ENCODE peak calls at places on chromosomes 1 and 21, in ten cellular contexts. One of them, this sample, is unnamed.

GRCh38 chr1:19484338-19484792 is 974 bp downstream of the CAPZB start:
- DNase-seq in hepatic stellate cell: no peak
- DNase-seq in NCI-H1092 treated with DMSO at 0.1 percent for 48 hours: no peak
- DNase-seq in NCI-H1930: no peak
- DNase-seq in cardiac muscle cell: no peak
- DNase-seq in stimulated activated CD4-positive, alpha-beta T cell treated with anti-CD3 and anti-CD28 coated beads, Interleukin-15, amount 100 ng/mL, for 1 hour: no peak
- DNase-seq in HuH-7: no peak
- DNase-seq in NCI-H187 treated with DMSO at 0.1 percent for 48 hours: no peak
- DNase-seq in germinal center: no peak
- DNase-seq in NCI-H510A: peak
- DNase-seq in this sample: no peak

GRCh38 chr1:199010492-199010891 is 371.7 kb downstream of the PTPRC start:
- DNase-seq in hepatic stellate cell: no peak
- DNase-seq in NCI-H1092 treated with DMSO at 0.1 percent for 48 hours: no peak
- DNase-seq in NCI-H1930: no peak
- DNase-seq in cardiac muscle cell: no peak
- DNase-seq in stimulated activated CD4-positive, alpha-beta T cell treated with anti-CD3 and anti-CD28 coated beads, Interleukin-15, amount 100 ng/mL, for 1 hour: no peak
- DNase-seq in HuH-7: no peak
- DNase-seq in NCI-H187 treated with DMSO at 0.1 percent for 48 hours: no peak
- DNase-seq in germinal center: no peak
- DNase-seq in NCI-H510A: no peak
- DNase-seq in this sample: no peak

GRCh38 chr1:99573431-99574217 is 72.3 kb upstream of the PALMD start:
- DNase-seq in hepatic stellate cell: no peak
- DNase-seq in NCI-H1092 treated with DMSO at 0.1 percent for 48 hours: no peak
- DNase-seq in NCI-H1930: no peak
- DNase-seq in cardiac muscle cell: no peak
- DNase-seq in stimulated activated CD4-positive, alpha-beta T cell treated with anti-CD3 and anti-CD28 coated beads, Interleukin-15, amount 100 ng/mL, for 1 hour: no peak
- DNase-seq in HuH-7: no peak
- DNase-seq in NCI-H187 treated with DMSO at 0.1 percent for 48 hours: no peak
- DNase-seq in germinal center: no peak
- DNase-seq in NCI-H510A: no peak
- DNase-seq in this sample: no peak

GRCh38 chr1:13823126-13823880 is 123.3 kb downstream of the PRDM2 start:
- DNase-seq in hepatic stellate cell: no peak
- DNase-seq in NCI-H1092 treated with DMSO at 0.1 percent for 48 hours: no peak
- DNase-seq in NCI-H1930: no peak
- DNase-seq in cardiac muscle cell: no peak
- DNase-seq in stimulated activated CD4-positive, alpha-beta T cell treated with anti-CD3 and anti-CD28 coated beads, Interleukin-15, amount 100 ng/mL, for 1 hour: no peak
- DNase-seq in HuH-7: no peak
- DNase-seq in NCI-H187 treated with DMSO at 0.1 percent for 48 hours: no peak
- DNase-seq in germinal center: no peak
- DNase-seq in NCI-H510A: no peak
- DNase-seq in this sample: no peak

GRCh38 chr1:170032531-170033295 is 41.8 kb downstream of the KIFAP3 start:
- DNase-seq in hepatic stellate cell: no peak
- DNase-seq in NCI-H1092 treated with DMSO at 0.1 percent for 48 hours: no peak
- DNase-seq in NCI-H1930: no peak
- DNase-seq in cardiac muscle cell: no peak
- DNase-seq in stimulated activated CD4-positive, alpha-beta T cell treated with anti-CD3 and anti-CD28 coated beads, Interleukin-15, amount 100 ng/mL, for 1 hour: no peak
- DNase-seq in HuH-7: no peak
- DNase-seq in NCI-H187 treated with DMSO at 0.1 percent for 48 hours: no peak
- DNase-seq in germinal center: no peak
- DNase-seq in NCI-H510A: no peak
- DNase-seq in this sample: no peak

GRCh38 chr1:42940851-42941639 is 17.6 kb downstream of the SLC2A1 start:
- DNase-seq in hepatic stellate cell: peak
- DNase-seq in NCI-H1092 treated with DMSO at 0.1 percent for 48 hours: no peak
- DNase-seq in NCI-H1930: no peak
- DNase-seq in cardiac muscle cell: no peak
- DNase-seq in stimulated activated CD4-positive, alpha-beta T cell treated with anti-CD3 and anti-CD28 coated beads, Interleukin-15, amount 100 ng/mL, for 1 hour: no peak
- DNase-seq in HuH-7: no peak
- DNase-seq in NCI-H187 treated with DMSO at 0.1 percent for 48 hours: no peak
- DNase-seq in germinal center: no peak
- DNase-seq in NCI-H510A: no peak
- DNase-seq in this sample: peak

GRCh38 chr1:30679201-30679975 is 44.0 kb downstream of the MATN1 start:
- DNase-seq in hepatic stellate cell: no peak
- DNase-seq in NCI-H1092 treated with DMSO at 0.1 percent for 48 hours: no peak
- DNase-seq in NCI-H1930: no peak
- DNase-seq in cardiac muscle cell: no peak
- DNase-seq in stimulated activated CD4-positive, alpha-beta T cell treated with anti-CD3 and anti-CD28 coated beads, Interleukin-15, amount 100 ng/mL, for 1 hour: no peak
- DNase-seq in HuH-7: no peak
- DNase-seq in NCI-H187 treated with DMSO at 0.1 percent for 48 hours: no peak
- DNase-seq in germinal center: no peak
- DNase-seq in NCI-H510A: no peak
- DNase-seq in this sample: no peak

GRCh38 chr1:244456586-244456985 is 4.5 kb upstream of the CATSPERE start:
- DNase-seq in hepatic stellate cell: no peak
- DNase-seq in NCI-H1092 treated with DMSO at 0.1 percent for 48 hours: no peak
- DNase-seq in NCI-H1930: no peak
- DNase-seq in cardiac muscle cell: no peak
- DNase-seq in stimulated activated CD4-positive, alpha-beta T cell treated with anti-CD3 and anti-CD28 coated beads, Interleukin-15, amount 100 ng/mL, for 1 hour: no peak
- DNase-seq in HuH-7: no peak
- DNase-seq in NCI-H187 treated with DMSO at 0.1 percent for 48 hours: no peak
- DNase-seq in germinal center: no peak
- DNase-seq in NCI-H510A: no peak
- DNase-seq in this sample: no peak

GRCh38 chr1:154730251-154730650 is 122.3 kb upstream of the ADAR start:
- DNase-seq in hepatic stellate cell: peak
- DNase-seq in NCI-H1092 treated with DMSO at 0.1 percent for 48 hours: peak
- DNase-seq in NCI-H1930: no peak
- DNase-seq in cardiac muscle cell: no peak
- DNase-seq in stimulated activated CD4-positive, alpha-beta T cell treated with anti-CD3 and anti-CD28 coated beads, Interleukin-15, amount 100 ng/mL, for 1 hour: no peak
- DNase-seq in HuH-7: no peak
- DNase-seq in NCI-H187 treated with DMSO at 0.1 percent for 48 hours: no peak
- DNase-seq in germinal center: no peak
- DNase-seq in NCI-H510A: peak
- DNase-seq in this sample: no peak

GRCh38 chr21:36567216-36567917 is 87.4 kb upstream of the CLDN14 start:
- DNase-seq in hepatic stellate cell: no peak
- DNase-seq in NCI-H1092 treated with DMSO at 0.1 percent for 48 hours: no peak
- DNase-seq in NCI-H1930: no peak
- DNase-seq in cardiac muscle cell: no peak
- DNase-seq in stimulated activated CD4-positive, alpha-beta T cell treated with anti-CD3 and anti-CD28 coated beads, Interleukin-15, amount 100 ng/mL, for 1 hour: no peak
- DNase-seq in HuH-7: no peak
- DNase-seq in NCI-H187 treated with DMSO at 0.1 percent for 48 hours: peak
- DNase-seq in germinal center: no peak
- DNase-seq in NCI-H510A: no peak
- DNase-seq in this sample: no peak

GRCh38 chr1:64766385-64766784 is 21.5 kb downstream of the RAVER2 start:
- DNase-seq in hepatic stellate cell: no peak
- DNase-seq in NCI-H1092 treated with DMSO at 0.1 percent for 48 hours: no peak
- DNase-seq in NCI-H1930: no peak
- DNase-seq in cardiac muscle cell: no peak
- DNase-seq in stimulated activated CD4-positive, alpha-beta T cell treated with anti-CD3 and anti-CD28 coated beads, Interleukin-15, amount 100 ng/mL, for 1 hour: no peak
- DNase-seq in HuH-7: no peak
- DNase-seq in NCI-H187 treated with DMSO at 0.1 percent for 48 hours: no peak
- DNase-seq in germinal center: no peak
- DNase-seq in NCI-H510A: no peak
- DNase-seq in this sample: no peak

This sample was measured in HepG2.